ENCODE peak calls at places on chromosomes 2 and 18, in ten cellular contexts. D is activated CD4-positive, alpha-beta T cell treated with anti-CD3 and anti-CD28 coated beads, Interleukin-2, amount 10 ng/mL, durations not matched to agents 7 days and 5 days; F is AML-193; B is NCI-H1048; I is AG08396; N is GM23338; Y is AG10803; M is epithelial cell of esophagus; R is amniotic stem cell; T is AG04450. S is an unnamed sample.

GRCh38 chr2:100321181-100321880 is 970 bp downstream of the LONRF2 start:
- DNase-seq in B (no peak), R (no peak), N (peak; percentile 82), F (no peak), D (no peak), Y (no peak), T (no peak), I (peak; percentile 33), M (peak; percentile 33), S (no peak)

GRCh38 chr2:144596074-144596871 is 76.4 kb upstream of the ZEB2 start:
- DNase-seq in F (no peak), B (peak; percentile 41), I (peak; percentile 23), R (peak; percentile 19), T (peak; percentile 27), Y (no peak), D (no peak), M (peak; percentile 65), N (peak; percentile 17), S (no peak)

GRCh38 chr2:222827417-222827816 is 33.4 kb upstream of the ACSL3 start:
- DNase-seq in I (no peak), B (no peak), F (no peak), M (peak; percentile 61), R (no peak), T (no peak), D (no peak), Y (no peak), N (no peak), S (no peak)

GRCh38 chr2:134178109-134178877 is 75.6 kb upstream of the MGAT5 start:
- DNase-seq in R (no peak), T (no peak), M (no peak), B (no peak), F (no peak), I (no peak), Y (peak; percentile 42), D (no peak), N (peak; percentile 34), S (no peak)

GRCh38 chr2:135913726-135914365 is 37.6 kb upstream of the MCM6 start:
- DNase-seq in B (no peak), M (peak; percentile 49), D (peak; percentile 72), T (no peak), N (peak; percentile 74), I (peak; percentile 25), R (peak; percentile 25), F (peak; percentile 62), Y (peak; percentile 48), S (peak; percentile 35)

GRCh38 chr18:27787543-27787942 is 389.4 kb downstream of the CDH2 start:
- DNase-seq in I (no peak), T (no peak), Y (no peak), M (no peak), N (no peak), B (no peak), F (no peak), D (no peak), R (no peak), S (no peak)

GRCh38 chr2:189281151-189281550 is 101.6 kb upstream of the COL5A2 start:
- DNase-seq in N (no peak), D (no peak), B (no peak), M (no peak), Y (peak; percentile 27), R (no peak), F (no peak), T (no peak), I (no peak), S (no peak)

GRCh38 chr2:199259671-199260070 is 198.1 kb downstream of the SATB2 start:
- DNase-seq in I (no peak), T (no peak), F (no peak), R (no peak), M (no peak), D (no peak), B (no peak), N (no peak), Y (no peak), S (no peak)

S was measured in LoVo.